ENCODE peak calls at places on chromosome 13, in four cellular contexts. C is HuH-7.5; V is effector memory CD8-positive, alpha-beta T cell; A is ecto neural progenitor cell. M is an unnamed sample.

GRCh38 chr13:51614350-51614786 is 30.1 kb downstream of the WDFY2 start:
- DNase-seq in C (no peak), V (peak), A (no peak), M (peak)

GRCh38 chr13:99463998-99464397 is 37.3 kb upstream of the TM9SF2 start:
- DNase-seq in C (no peak), V (no peak), A (no peak), M (no peak)

GRCh38 chr13:40283666-40284065 is 382.8 kb downstream of the FOXO1 start:
- DNase-seq in C (no peak), V (no peak), A (no peak), M (no peak)

GRCh38 chr13:23753523-23753922 is 135.7 kb downstream of the MIPEP start:
- DNase-seq in C (no peak), V (no peak), A (no peak), M (no peak)

GRCh38 chr13:59437902-59438301 is 725.8 kb downstream of the DIAPH3 start:
- DNase-seq in C (no peak), V (no peak), A (no peak), M (no peak)

GRCh38 chr13:96373597-96373996 is 283.7 kb downstream of the HS6ST3 start:
- DNase-seq in C (no peak), V (no peak), A (no peak), M (no peak)

GRCh38 chr13:43935878-43936277 is 56.2 kb downstream of the LACC1 start:
- DNase-seq in C (no peak), V (no peak), A (no peak), M (no peak)

GRCh38 chr13:113666324-113666660 is 727 bp upstream of the GRK1 start:
- DNase-seq in C (no peak), V (no peak), A (no peak), M (no peak)

GRCh38 chr13:89726690-89727435 is 1620.6 kb upstream of the MIR17HG start:
- DNase-seq in C (no peak), V (no peak), A (no peak), M (no peak)

GRCh38 chr13:103852036-103852435 is 785.8 kb upstream of the SLC10A2 start:
- DNase-seq in C (no peak), V (no peak), A (no peak), M (peak)

GRCh38 chr13:114054269-114054668 is 78.2 kb downstream of the RASA3 start:
- DNase-seq in C (no peak), V (no peak), A (no peak), M (no peak)

GRCh38 chr13:101706651-101707050 is 254.2 kb downstream of the ITGBL1 start:
- DNase-seq in C (no peak), V (no peak), A (no peak), M (no peak)

M was measured in glutamatergic neuron.